ENCODE peak calls at places on chromosomes 16 and 17, in eight cellular contexts. I is testis, R is OCI-LY7, L is RWPE1, V is heart right ventricle, J is prostate gland, Z is A549, E is caudate nucleus. G is an unnamed sample.

GRCh38 chr17:80236911-80237310 is 16.7 kb downstream of the SLC26A11 start:
- DNase-seq in I (no peak), R (no peak), L (no peak), V (no peak), J (no peak), Z (no peak), E (no peak), G (no peak)

GRCh38 chr16:83402969-83403368 is 404.8 kb upstream of the HSBP1 start:
- DNase-seq in I (no peak), R (no peak), L (peak; percentile 13), V (no peak), J (no peak), Z (no peak), E (no peak), G (no peak)

GRCh38 chr16:85535352-85536072 is 77.6 kb upstream of the GSE1 start:
- DNase-seq in I (no peak), R (no peak), L (no peak), V (no peak), J (no peak), Z (no peak), E (no peak), G (no peak)

GRCh38 chr16:90001761-90002503 is 17.3 kb downstream of the DBNDD1 start:
- DNase-seq in I (no peak), R (no peak), L (no peak), V (no peak), J (no peak), Z (no peak), E (no peak), G (no peak)

GRCh38 chr16:74607310-74607966 is 524 bp upstream of the GLG1 start:
- DNase-seq in I (no peak), R (no peak), L (no peak), V (no peak), J (no peak), Z (no peak), E (no peak), G (no peak)

GRCh38 chr16:11470676-11471415 is 115.9 kb downstream of the LITAF start:
- DNase-seq in I (no peak), R (no peak), L (no peak), V (no peak), J (no peak), Z (no peak), E (no peak), G (no peak)

GRCh38 chr17:28684963-28685362 is 23.0 kb downstream of the SUPT6H start:
- DNase-seq in I (peak; percentile 89), R (no peak), L (no peak), V (no peak), J (peak; percentile 66), Z (peak; percentile 63), E (peak; percentile 66), G (peak; percentile 76)

GRCh38 chr16:5873221-5873620 is 775.6 kb upstream of the EEF2KMT start:
- DNase-seq in I (no peak), R (no peak), L (no peak), V (no peak), J (no peak), Z (no peak), E (no peak), G (no peak)

GRCh38 chr17:71208111-71208704 is 912.6 kb upstream of the SOX9 start:
- DNase-seq in I (no peak), R (no peak), L (peak; percentile 71), V (no peak), J (peak; percentile 5), Z (no peak), E (no peak), G (no peak)

GRCh38 chr16:67428146-67428731 is 2.7 kb upstream of the HSD11B2 start:
- DNase-seq in I (peak; percentile 81), R (peak; percentile 70), L (peak; percentile 60), V (peak; percentile 71), J (peak; percentile 76), Z (peak; percentile 86), E (no peak), G (peak; percentile 71)

GRCh38 chr17:10557422-10557821 is 8.0 kb upstream of the MYH2 start:
- DNase-seq in I (no peak), R (no peak), L (no peak), V (peak; percentile 4), J (no peak), Z (no peak), E (no peak), G (no peak)

GRCh38 chr17:28968269-28968913 is 17.1 kb upstream of the PHF12 start:
- DNase-seq in I (no peak), R (no peak), L (no peak), V (no peak), J (no peak), Z (no peak), E (no peak), G (peak; percentile 55)

GRCh38 chr16:88026964-88027938 is 76.0 kb downstream of the BANP start:
- DNase-seq in I (no peak), R (no peak), L (no peak), V (no peak), J (no peak), Z (no peak), E (no peak), G (no peak)

GRCh38 chr17:48553190-48553547 is 8.3 kb upstream of the HOXB2 start:
- DNase-seq in I (no peak), R (no peak), L (no peak), V (no peak), J (no peak), Z (no peak), E (no peak), G (no peak)

GRCh38 chr16:31695667-31696066 is 168.0 kb downstream of the AHSP start:
- DNase-seq in I (no peak), R (peak; percentile 78), L (no peak), V (no peak), J (no peak), Z (no peak), E (no peak), G (peak; percentile 10)

GRCh38 chr16:4420703-4421102 is 4.3 kb upstream of the CORO7 start:
- DNase-seq in I (no peak), R (no peak), L (no peak), V (no peak), J (no peak), Z (no peak), E (no peak), G (no peak)

GRCh38 chr17:77462101-77462500 is 321.3 kb downstream of the SEC14L1 start:
- DNase-seq in I (no peak), R (peak; percentile 95), L (no peak), V (no peak), J (no peak), Z (no peak), E (no peak), G (no peak)

GRCh38 chr16:31874354-31875111 is 926 bp downstream of the ZNF267 start:
- DNase-seq in I (no peak), R (peak; percentile 67), L (peak; percentile 72), V (no peak), J (no peak), Z (peak; percentile 43), E (no peak), G (peak; percentile 56)

GRCh38 chr16:18984425-18985005 is 781 bp downstream of the TMC7 start:
- DNase-seq in I (no peak), R (no peak), L (no peak), V (no peak), J (no peak), Z (no peak), E (no peak), G (no peak)

DNA sequence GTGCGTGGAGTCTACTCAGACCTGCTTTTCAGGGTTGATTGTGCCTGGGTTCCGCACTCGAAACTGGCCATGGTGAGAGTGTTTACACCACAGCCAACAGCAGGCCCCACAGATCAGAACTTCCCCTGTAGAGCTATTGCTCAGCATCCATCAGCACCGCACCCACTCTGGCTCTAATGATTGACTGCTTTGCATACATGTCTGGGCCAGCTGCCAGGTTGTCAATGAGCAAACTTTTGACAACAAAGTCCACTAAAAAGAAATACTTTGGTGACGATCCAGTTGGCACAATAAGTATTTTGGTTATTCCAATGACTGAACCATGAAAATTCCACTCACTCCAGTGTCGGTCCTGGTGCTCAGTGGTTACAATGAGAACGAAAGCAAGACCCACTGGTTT is 190.7 kb downstream of the FOXL1 start:
- DNase-seq in I (no peak), R (no peak), L (peak; percentile 47), V (no peak), J (no peak), Z (no peak), E (no peak), G (peak; percentile 49)
- H3K27ac ChIP-seq in I (no peak overlapping the region), R (no peak overlapping the region), L (no peak overlapping the region), V (no peak overlapping the region), J (no peak overlapping the region), Z (no peak overlapping the region), E (no peak overlapping the region), G (no peak overlapping the region)

DNA sequence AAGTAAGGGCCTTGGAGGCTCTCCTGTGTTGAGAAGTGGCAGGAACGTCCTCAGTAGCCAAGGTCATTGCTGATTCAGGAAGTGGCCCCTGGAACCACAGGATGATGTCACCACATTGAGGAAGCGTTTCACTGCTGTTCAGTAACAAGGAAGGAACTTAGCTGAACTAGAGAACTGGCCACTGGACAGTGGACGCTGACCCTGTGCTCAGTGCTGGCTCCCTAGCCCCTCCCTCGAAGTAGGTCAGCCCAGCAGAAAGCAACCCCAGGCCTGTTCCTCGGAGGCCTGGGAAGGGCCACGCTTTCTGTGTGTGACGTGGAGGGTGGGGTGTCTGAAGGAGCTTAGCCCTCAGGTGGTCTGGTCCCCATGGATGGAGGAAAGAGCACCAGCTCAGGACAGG is 58.3 kb downstream of the B9D1 start:
- DNase-seq in I (peak; percentile 33), R (peak; percentile 29), L (no peak), V (peak; percentile 69), J (no peak), Z (no peak), E (no peak), G (no peak)
- H3K27ac ChIP-seq in I (no peak overlapping the region), R (no peak overlapping the region), L (peak overlapping the region; percentile 14), V (peak overlapping the region; percentile 46), J (no peak overlapping the region), Z (no peak overlapping the region), E (peak overlapping the region; percentile 97), G (no peak overlapping the region)

DNA sequence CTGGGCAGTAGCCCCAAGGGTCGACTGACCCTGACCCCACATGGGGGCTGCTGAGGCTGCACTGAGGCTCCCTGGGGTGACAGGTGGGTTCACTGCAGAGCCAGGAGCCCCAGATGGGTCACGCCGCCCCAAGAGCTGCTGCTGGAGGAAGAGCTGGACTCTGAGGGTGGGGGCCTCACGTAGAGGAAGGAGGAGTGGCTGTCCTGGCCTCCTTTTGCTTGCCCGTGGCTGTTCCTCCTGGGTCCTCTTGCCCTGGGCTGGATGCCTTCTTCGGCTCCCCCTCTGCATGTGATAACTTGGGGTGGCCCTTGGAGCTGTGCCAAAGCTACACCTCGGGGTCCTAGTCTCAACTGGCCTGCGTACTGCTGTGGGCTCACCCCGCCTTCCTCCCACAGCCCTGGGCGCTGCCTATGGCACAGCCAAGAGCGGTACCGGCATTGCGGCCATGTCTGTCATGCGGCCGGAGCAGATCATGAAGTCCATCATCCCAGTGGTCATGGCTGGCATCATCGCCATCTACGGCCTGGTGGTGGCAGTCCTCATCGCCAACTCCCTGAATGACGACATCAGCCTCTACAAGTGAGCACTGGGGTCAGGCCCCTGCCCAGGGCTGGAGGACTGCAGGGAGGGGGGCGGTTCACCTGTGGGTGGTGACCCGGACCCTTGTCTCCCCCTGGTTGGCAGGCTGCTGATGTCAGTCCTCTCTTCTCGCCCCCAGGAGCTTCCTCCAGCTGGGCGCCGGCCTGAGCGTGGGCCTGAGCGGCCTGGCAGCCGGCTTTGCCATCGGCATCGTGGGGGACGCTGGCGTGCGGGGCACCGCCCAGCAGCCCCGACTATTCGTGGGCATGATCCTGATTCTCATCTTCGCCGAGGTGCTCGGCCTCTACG is 1.1 kb upstream of the AMDHD2 start:
- DNase-seq in I (no peak), R (no peak), L (no peak), V (peak; percentile 16), J (no peak), Z (no peak), E (no peak), G (no peak)
- H3K27ac ChIP-seq in I (peak overlapping the region; percentile 73), R (no peak overlapping the region), L (peak overlapping the region; percentile 95), V (no peak overlapping the region), J (peak overlapping the region; percentile 81), Z (no peak overlapping the region), E (peak overlapping the region; percentile 86), G (no peak overlapping the region)

GRCh38 chr16:70689035-70689969 is 3.4 kb upstream of the MTSS2 start:
- DNase-seq in I (no peak), R (no peak), L (no peak), V (peak; percentile 69), J (peak; percentile 72), Z (no peak), E (no peak), G (no peak)
- H3K27ac ChIP-seq in I (no peak overlapping the region), R (no peak overlapping the region), L (peak overlapping the region; percentile 100), V (peak overlapping the region; percentile 70), J (peak overlapping the region; percentile 92), Z (peak overlapping the region; percentile 100), E (peak overlapping the region; percentile 97), G (no peak overlapping the region)

G was measured in A673.